ENCODE peak calls at places on chromosomes 7 and 10, in four cellular contexts. R is heart right ventricle, T is T-helper 2 cell, M is COR-L47. D is an unnamed sample.

GRCh38 chr10:124697443-124697836 is 46.7 kb downstream of the FAM53B start:
- DNase-seq in T (no peak), M (no peak), R (no peak), D (no peak)

GRCh38 chr7:84548366-84549085 is 353.9 kb upstream of the SEMA3A start:
- DNase-seq in R (no peak), T (no peak), M (no peak), D (no peak)

GRCh38 chr7:37344886-37345579 is 103.6 kb downstream of the ELMO1 start:
- DNase-seq in T (no peak), R (no peak), M (peak; percentile 73), D (no peak)

GRCh38 chr10:103417601-103418000 is 21.2 kb downstream of the PDCD11 start:
- DNase-seq in R (no peak), M (no peak), T (no peak), D (no peak)

GRCh38 chr7:89648509-89648908 is 505.8 kb upstream of the STEAP1 start:
- DNase-seq in M (no peak), R (no peak), T (no peak), D (no peak)

GRCh38 chr7:31688347-31688746 is 1.3 kb downstream of the PPP1R17 start:
- DNase-seq in T (no peak), R (no peak), M (no peak), D (no peak)

GRCh38 chr10:101587725-101588614 is at the start of the genes DPCD and POLL:
- DNase-seq in T (peak; percentile 56), R (peak; percentile 99), M (peak; percentile 84), D (peak; percentile 95)

GRCh38 chr10:77049146-77049545 is 588.5 kb downstream of the KCNMA1 start:
- DNase-seq in T (no peak), R (no peak), M (no peak), D (no peak)

GRCh38 chr10:24849537-24850299 is 102.7 kb downstream of the PRTFDC1 start:
- DNase-seq in T (no peak), R (no peak), M (peak; percentile 41), D (no peak)

GRCh38 chr7:149598721-149599308 is 101.2 kb upstream of the ZNF746 start:
- DNase-seq in R (no peak), T (no peak), M (no peak), D (no peak)

GRCh38 chr10:94005050-94005449 is 11.3 kb downstream of the PLCE1 start:
- DNase-seq in R (no peak), T (no peak), M (no peak), D (no peak)

GRCh38 chr7:27046854-27047549 is 48.8 kb downstream of the HOXA1 start:
- DNase-seq in T (no peak), R (no peak), M (no peak), D (no peak)

GRCh38 chr7:137999496-138000080 is 2.3 kb downstream of the CREB3L2 start:
- DNase-seq in R (no peak), M (no peak), T (no peak), D (no peak)

GRCh38 chr7:30548762-30549344 is 44.2 kb upstream of the GGCT start:
- DNase-seq in R (peak; percentile 75), M (peak; percentile 84), T (no peak), D (peak; percentile 64)

GRCh38 chr7:47809387-47809786 is 138.9 kb downstream of the PKD1L1 start:
- DNase-seq in M (no peak), T (no peak), R (no peak), D (no peak)

GRCh38 chr7:64938540-64938939 is 35.5 kb downstream of the ZNF273 start:
- DNase-seq in T (no peak), R (no peak), M (no peak), D (no peak)

GRCh38 chr10:33263453-33263852 is 71.0 kb downstream of the NRP1 start:
- DNase-seq in T (no peak), R (no peak), M (no peak), D (no peak)

GRCh38 chr7:133091943-133092464 is 10.1 kb upstream of the CHCHD3 start:
- DNase-seq in R (no peak), M (no peak), T (no peak), D (no peak)

GRCh38 chr10:102796407-102797176 is 40.6 kb downstream of the CYP17A1 start:
- DNase-seq in M (no peak), R (peak; percentile 91), T (no peak), D (peak; percentile 95)

GRCh38 chr7:33880787-33881186 is 24.6 kb upstream of the BMPER start:
- DNase-seq in T (no peak), R (no peak), M (no peak), D (no peak)

GRCh38 chr7:95478139-95479037 is 7.4 kb upstream of the ASB4 start:
- DNase-seq in R (peak; percentile 14), M (peak; percentile 70), T (no peak), D (no peak)

GRCh38 chr10:66837990-66838389 is 87.8 kb upstream of the LRRTM3 start:
- DNase-seq in T (no peak), R (no peak), M (no peak), D (no peak)

GRCh38 chr10:103493911-103494877 is 689 bp downstream of the NEURL1 start:
- DNase-seq in R (no peak), T (no peak), M (no peak), D (no peak)

GRCh38 chr7:130912910-130913720 is 179.1 kb upstream of the KLF14 start:
- DNase-seq in T (peak; percentile 55), M (no peak), R (peak; percentile 67), D (no peak)

GRCh38 chr10:91582063-91582673 is 50.7 kb downstream of the PPP1R3C start:
- DNase-seq in M (no peak), T (no peak), R (peak; percentile 78), D (peak; percentile 98)

GRCh38 chr7:51316666-51317581 is at the start of gene COBL:
- DNase-seq in R (peak; percentile 26), T (no peak), M (peak; percentile 29), D (peak; percentile 31)

GRCh38 chr7:37297546-37297945 is 151.1 kb downstream of the ELMO1 start:
- DNase-seq in R (no peak), T (no peak), M (no peak), D (no peak)

GRCh38 chr7:96182424-96183158 is 139.3 kb downstream of the SLC25A13 start:
- DNase-seq in M (no peak), T (no peak), R (no peak), D (no peak)

GRCh38 chr7:22640269-22640668 is 86.7 kb upstream of the IL6 start:
- DNase-seq in T (no peak), M (no peak), R (no peak), D (no peak)

GRCh38 chr7:79980376-79980775 is 154.3 kb upstream of the GNAI1 start:
- DNase-seq in M (no peak), T (no peak), R (no peak), D (no peak)

GRCh38 chr10:7378602-7379403 is 32.0 kb downstream of the SFMBT2 start:
- DNase-seq in T (no peak), M (no peak), R (no peak), D (no peak)

D was measured in gastrocnemius medialis.